ENCODE peak calls at places on chromosomes 6 and 20, in four cellular contexts. M is cardiac fibroblast, X is MV-4-11, Y is foreskin fibroblast. R is an unnamed sample.

GRCh38 chr20:45833883-45834796 is 541 bp downstream of the SNX21 start:
- DNase-seq in M (peak; percentile 57), Y (peak; percentile 82), X (no peak), R (no peak)

GRCh38 chr6:56690519-56691200 is 48.0 kb upstream of the DST start:
- DNase-seq in M (peak; percentile 89), X (peak; percentile 8), Y (peak; percentile 82), R (no peak)

GRCh38 chr6:14017626-14018475 is 93.1 kb downstream of the RNF182 start:
- DNase-seq in M (no peak), Y (no peak), X (no peak), R (no peak)

GRCh38 chr6:11595903-11596302 is 58.4 kb downstream of the TMEM170B start:
- DNase-seq in Y (no peak), X (no peak), M (peak; percentile 40), R (no peak)

GRCh38 chr6:158518196-158519127 is 41.4 kb upstream of the TMEM181 start:
- DNase-seq in M (peak; percentile 84), Y (peak; percentile 88), X (peak; percentile 34), R (peak; percentile 54)

GRCh38 chr6:35488517-35488862 is 8.4 kb downstream of the TEAD3 start:
- DNase-seq in X (no peak), M (no peak), Y (no peak), R (no peak)

GRCh38 chr20:50728486-50728980 is 2.8 kb upstream of the PARD6B start:
- DNase-seq in X (no peak), Y (no peak), M (no peak), R (no peak)

GRCh38 chr6:1312193-1312443 is 220 bp downstream of the FOXQ1 start:
- DNase-seq in X (no peak), M (peak; percentile 17), Y (no peak), R (no peak)

GRCh38 chr6:11918021-11918738 is 93.9 kb upstream of the HIVEP1 start:
- DNase-seq in X (peak; percentile 2), M (peak; percentile 50), Y (peak; percentile 78), R (no peak)

GRCh38 chr6:108604156-108604555 is 43.4 kb downstream of the FOXO3 start:
- DNase-seq in Y (no peak), M (no peak), X (no peak), R (no peak)

GRCh38 chr6:16319813-16320532 is 81.6 kb downstream of the GMPR start:
- DNase-seq in Y (peak; percentile 96), X (peak; percentile 93), M (peak; percentile 94), R (peak; percentile 88)

R was measured in NCI-H1694 treated with DMSO at 0.1 percent for 48 hours.